ENCODE peak calls at places on chromosome 14, in six cellular contexts. Y is GM13976, P is brain microvascular endothelial cell, A is astrocyte of the spinal cord, F is AG04449, Z is ascending aorta. B is an unnamed sample.

GRCh38 chr14:93160353-93160801 is 24.3 kb downstream of the MOAP1 start:
- DNase-seq in Z (no peak), P (peak; percentile 2), F (no peak), A (no peak), Y (peak; percentile 46), B (no peak)

GRCh38 chr14:56004807-56005579 is 113.2 kb upstream of the PELI2 start:
- DNase-seq in Z (no peak), P (peak; percentile 89), Y (peak; percentile 24), F (peak; percentile 62), A (peak; percentile 85), B (no peak)

GRCh38 chr14:68692916-68693771 is 99.7 kb downstream of the ZFP36L1 start:
- DNase-seq in P (peak; percentile 48), Z (no peak), Y (no peak), A (peak; percentile 66), F (peak; percentile 53), B (no peak)

GRCh38 chr14:95683793-95684192 is 2.4 kb upstream of the TCL1B start:
- DNase-seq in F (no peak), Z (no peak), Y (peak; percentile 77), P (no peak), A (no peak), B (no peak)

GRCh38 chr14:75013290-75013689 is 10.6 kb downstream of the EIF2B2 start:
- DNase-seq in F (no peak), P (no peak), A (no peak), Z (no peak), Y (no peak), B (no peak)

GRCh38 chr14:61940669-61941420 is 178.6 kb downstream of the SNAPC1 start:
- DNase-seq in F (no peak), P (no peak), Y (no peak), A (no peak), Z (no peak), B (no peak)

GRCh38 chr14:74713395-74713735 is 421 bp downstream of the FCF1 start:
- DNase-seq in Z (no peak), Y (no peak), P (no peak), A (peak; percentile 14), F (no peak), B (no peak)

GRCh38 chr14:89425931-89426330 is 8.9 kb upstream of the FOXN3 start:
- DNase-seq in F (peak; percentile 94), Y (no peak), P (peak; percentile 97), Z (no peak), A (peak; percentile 98), B (no peak)

GRCh38 chr14:39880106-39880695 is 448.0 kb upstream of the FBXO33 start:
- DNase-seq in P (no peak), A (no peak), Z (no peak), F (no peak), Y (no peak), B (no peak)

GRCh38 chr14:73238262-73238852 is 1.1 kb downstream of the PAPLN start:
- DNase-seq in F (peak; percentile 44), A (peak; percentile 87), Y (no peak), P (peak; percentile 49), Z (no peak), B (no peak)

GRCh38 chr14:75044322-75044721 is 6.9 kb downstream of the MLH3 start:
- DNase-seq in Y (no peak), A (peak; percentile 79), Z (no peak), F (peak; percentile 52), P (peak; percentile 44), B (no peak)

GRCh38 chr14:77985235-77985634 is 184.9 kb upstream of the NRXN3 start:
- DNase-seq in Z (no peak), A (peak; percentile 78), F (no peak), Y (no peak), P (peak; percentile 14), B (no peak)

GRCh38 chr14:68463705-68464104 is 329.2 kb downstream of the ZFP36L1 start:
- DNase-seq in F (no peak), Z (no peak), P (no peak), Y (no peak), A (no peak), B (no peak)

GRCh38 chr14:77980475-77981321 is 180.8 kb downstream of the ADCK1 start:
- DNase-seq in P (no peak), A (no peak), F (no peak), Y (no peak), Z (no peak), B (no peak)

GRCh38 chr14:69355155-69355954 is 42.7 kb downstream of the ERH start:
- DNase-seq in P (no peak), F (no peak), Y (no peak), A (no peak), Z (no peak), B (no peak)

GRCh38 chr14:20657216-20658211 is 16.0 kb upstream of the OR6S1 start:
- DNase-seq in F (no peak), A (no peak), P (peak; percentile 49), Z (no peak), Y (peak; percentile 43), B (no peak)

GRCh38 chr14:39107624-39108023 is 4.6 kb upstream of the SEC23A start:
- DNase-seq in A (peak; percentile 52), Y (peak; percentile 73), F (no peak), Z (no peak), P (no peak), B (no peak)

GRCh38 chr14:105537580-105538474 is 11.4 kb downstream of the TMEM121 start:
- DNase-seq in Z (no peak), F (no peak), A (no peak), P (peak; percentile 24), Y (peak; percentile 93), B (peak; percentile 55)

GRCh38 chr14:71464840-71465239 is 467.4 kb upstream of the RGS6 start:
- DNase-seq in P (no peak), Y (no peak), A (no peak), Z (no peak), F (no peak), B (no peak)

GRCh38 chr14:60707858-60708257 is 16.3 kb downstream of the SIX4 start:
- DNase-seq in A (no peak), F (no peak), Y (no peak), Z (no peak), P (no peak), B (no peak)

GRCh38 chr14:72801381-72801812 is 92.5 kb downstream of the DPF3 start:
- DNase-seq in Y (no peak), F (peak; percentile 87), Z (no peak), P (peak; percentile 95), A (peak; percentile 98), B (no peak)

GRCh38 chr14:61498811-61499210 is 177.4 kb downstream of the PRKCH start:
- DNase-seq in A (no peak), P (no peak), Y (no peak), Z (no peak), F (no peak), B (no peak)

GRCh38 chr14:21891921-21892320 is 218.3 kb upstream of the OR4E1 start:
- DNase-seq in F (no peak), Z (no peak), A (no peak), Y (no peak), P (no peak), B (no peak)

GRCh38 chr14:21894003-21894897 is 220.6 kb upstream of the OR4E1 start:
- DNase-seq in F (no peak), A (no peak), Y (peak; percentile 6), Z (no peak), P (no peak), B (no peak)
- TF ChIP-seq CTCF in F (no peak), A (peak; percentile 28), Y (peak; percentile 22), Z (no peak), P (peak; percentile 61), B (no peak)

GRCh38 chr14:65356327-65356836 is 56.1 kb upstream of the FUT8 start:
- DNase-seq in Z (no peak), P (peak; percentile 76), F (peak; percentile 34), A (peak; percentile 78), Y (no peak), B (no peak)

GRCh38 chr14:65361920-65362319 is 50.6 kb upstream of the FUT8 start:
- DNase-seq in P (peak; percentile 73), A (peak; percentile 74), Y (no peak), Z (no peak), F (peak; percentile 42), B (no peak)

GRCh38 chr14:65360144-65360784 is 52.3 kb upstream of the FUT8 start:
- DNase-seq in Z (no peak), P (no peak), F (no peak), Y (no peak), A (peak; percentile 24), B (no peak)

GRCh38 chr14:65357091-65357490 is 55.4 kb upstream of the FUT8 start:
- DNase-seq in F (no peak), Y (no peak), P (no peak), Z (no peak), A (no peak), B (no peak)

GRCh38 chr14:65359503-65359902 is 53.0 kb upstream of the FUT8 start:
- DNase-seq in P (no peak), Z (no peak), A (no peak), F (no peak), Y (no peak), B (no peak)
- TF ChIP-seq CTCF in P (peak; percentile 15), Z (no peak), A (no peak), F (no peak), Y (no peak), B (no peak)

DNA sequence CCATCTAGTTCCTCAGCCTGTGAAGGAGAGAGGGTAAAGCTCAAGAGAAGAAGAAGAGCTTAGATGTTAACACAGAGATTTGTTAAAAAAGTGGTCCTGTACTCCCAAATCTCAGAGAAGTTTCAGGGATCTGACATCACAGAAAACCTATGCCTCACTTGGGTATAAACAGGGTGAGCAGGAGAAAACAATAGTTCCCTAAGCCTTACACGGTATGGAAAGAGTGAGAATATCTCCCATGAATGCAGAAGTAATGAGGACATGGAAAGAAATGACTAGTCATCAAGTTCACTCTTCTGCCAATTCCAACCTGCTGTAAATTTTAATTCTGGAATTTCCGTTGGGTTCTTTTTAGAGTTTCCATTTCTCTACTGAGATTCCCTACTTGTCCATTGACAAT is 6.2 kb upstream of the PTGER2 start:
- DNase-seq in Y (no peak), F (no peak), Z (no peak), P (no peak), A (peak; percentile 18), B (no peak)
- TF ChIP-seq CTCF in Y (no peak), F (no peak), Z (no peak), P (no peak), A (no peak), B (no peak)

GRCh38 chr14:54803926-54804719 is 98.5 kb downstream of the GCH1 start:
- DNase-seq in P (no peak), Z (no peak), F (no peak), A (no peak), Y (no peak), B (no peak)
- TF ChIP-seq CTCF in P (peak; percentile 12), Z (no peak), F (no peak), A (no peak), Y (no peak), B (no peak)

GRCh38 chr14:37890095-37890494 is 294.7 kb downstream of the TTC6 start:
- DNase-seq in A (no peak), Z (no peak), P (no peak), Y (no peak), F (no peak), B (no peak)
- TF ChIP-seq CTCF in A (no peak), Z (no peak), P (no peak), Y (no peak), F (peak; percentile 9), B (no peak)